ENCODE peak calls at places on chromosome 6, in seven cellular contexts. One of them, this sample, is unnamed.

GRCh38 chr6:49551126-49551865 is 828 bp downstream of the C6orf141 start:
- DNase-seq in AG09319: no peak
- DNase-seq in naive B cell: no peak
- DNase-seq in NCI-H524: no peak
- DNase-seq in iPS-NIHi11: peak
- DNase-seq in SK-MEL-5: peak
- DNase-seq in NCI-H460: no peak
- DNase-seq in this sample: no peak

GRCh38 chr6:135869857-135870256 is 18.4 kb downstream of the PDE7B start:
- DNase-seq in AG09319: no peak
- DNase-seq in naive B cell: no peak
- DNase-seq in NCI-H524: no peak
- DNase-seq in iPS-NIHi11: no peak
- DNase-seq in SK-MEL-5: no peak
- DNase-seq in NCI-H460: no peak
- DNase-seq in this sample: no peak

GRCh38 chr6:142867988-142868818 is 76.8 kb downstream of the HIVEP2 start:
- DNase-seq in AG09319: no peak
- DNase-seq in naive B cell: no peak
- DNase-seq in NCI-H524: no peak
- DNase-seq in iPS-NIHi11: no peak
- DNase-seq in SK-MEL-5: no peak
- DNase-seq in NCI-H460: no peak
- DNase-seq in this sample: no peak

GRCh38 chr6:2875840-2876207 is 27.3 kb downstream of the SERPINB9 start:
- DNase-seq in AG09319: no peak
- DNase-seq in naive B cell: peak
- DNase-seq in NCI-H524: peak
- DNase-seq in iPS-NIHi11: peak
- DNase-seq in SK-MEL-5: no peak
- DNase-seq in NCI-H460: no peak
- DNase-seq in this sample: no peak

GRCh38 chr6:49205526-49205925 is 257.5 kb downstream of the MMUT start:
- DNase-seq in AG09319: no peak
- DNase-seq in naive B cell: no peak
- DNase-seq in NCI-H524: no peak
- DNase-seq in iPS-NIHi11: no peak
- DNase-seq in SK-MEL-5: no peak
- DNase-seq in NCI-H460: no peak
- DNase-seq in this sample: no peak

GRCh38 chr6:133242761-133243590 is 1.8 kb downstream of the EYA4 start:
- DNase-seq in AG09319: no peak
- DNase-seq in naive B cell: no peak
- DNase-seq in NCI-H524: peak
- DNase-seq in iPS-NIHi11: peak
- DNase-seq in SK-MEL-5: peak
- DNase-seq in NCI-H460: no peak
- DNase-seq in this sample: peak

GRCh38 chr6:84674395-84674794 is 90.0 kb downstream of the TBX18 start:
- DNase-seq in AG09319: no peak
- DNase-seq in naive B cell: no peak
- DNase-seq in NCI-H524: no peak
- DNase-seq in iPS-NIHi11: no peak
- DNase-seq in SK-MEL-5: no peak
- DNase-seq in NCI-H460: no peak
- DNase-seq in this sample: no peak

GRCh38 chr6:1890071-1890470 is 280.4 kb downstream of the FOXC1 start:
- DNase-seq in AG09319: no peak
- DNase-seq in naive B cell: no peak
- DNase-seq in NCI-H524: no peak
- DNase-seq in iPS-NIHi11: no peak
- DNase-seq in SK-MEL-5: no peak
- DNase-seq in NCI-H460: no peak
- DNase-seq in this sample: no peak